ENCODE peak calls at places on chromosomes 1 and 21, in six cellular contexts. O, N, I, B, S and X are unnamed samples.

GRCh38 chr1:248686815-248687214 is 15.8 kb downstream of the OR14I1 start:
- DNase-seq in O (no peak), N (no peak), I (no peak), B (no peak), S (no peak), X (no peak)

GRCh38 chr1:236746785-236747184 is 48.3 kb upstream of the MTR start:
- DNase-seq in O (no peak), N (no peak), I (no peak), B (no peak), S (no peak), X (no peak)

GRCh38 chr21:44914176-44914874 is 6.4 kb downstream of the ITGB2 start:
- DNase-seq in O (no peak), N (no peak), I (no peak), B (no peak), S (peak), X (no peak)

GRCh38 chr1:1344672-1345361 is 4.4 kb downstream of the DVL1 start:
- DNase-seq in O (no peak), N (peak), I (peak), B (no peak), S (no peak), X (peak)

GRCh38 chr1:213066363-213066762 is 15.3 kb downstream of the RPS6KC1 start:
- DNase-seq in O (no peak), N (no peak), I (no peak), B (no peak), S (no peak), X (no peak)

GRCh38 chr1:213914351-213914750 is 73.4 kb upstream of the PROX1 start:
- DNase-seq in O (no peak), N (no peak), I (no peak), B (no peak), S (no peak), X (no peak)

GRCh38 chr1:210908257-210908656 is 225.7 kb downstream of the KCNH1 start:
- DNase-seq in O (no peak), N (peak), I (no peak), B (no peak), S (no peak), X (no peak)

GRCh38 chr1:205519541-205520131 is 15.2 kb downstream of the CDK18 start:
- DNase-seq in O (no peak), N (no peak), I (no peak), B (no peak), S (no peak), X (no peak)

GRCh38 chr1:59332983-59333382 is 36.1 kb downstream of the FGGY start:
- DNase-seq in O (no peak), N (no peak), I (peak), B (peak), S (no peak), X (peak)

GRCh38 chr1:89737985-89738510 is 82.8 kb upstream of the LRRC8D start:
- DNase-seq in O (no peak), N (no peak), I (no peak), B (no peak), S (no peak), X (no peak)

GRCh38 chr21:36584980-36585940 is 105.3 kb upstream of the CLDN14 start:
- DNase-seq in O (no peak), N (no peak), I (no peak), B (no peak), S (peak), X (no peak)

GRCh38 chr21:16407403-16408279 is 677.9 kb downstream of the USP25 start:
- DNase-seq in O (no peak), N (no peak), I (no peak), B (no peak), S (no peak), X (no peak)

GRCh38 chr1:202101182-202101581 is 21.5 kb upstream of the GPR37L1 start:
- DNase-seq in O (no peak), N (peak), I (no peak), B (no peak), S (no peak), X (no peak)

GRCh38 chr1:11384170-11384554 is 94.8 kb upstream of the DISP3 start:
- DNase-seq in O (no peak), N (no peak), I (peak), B (no peak), S (no peak), X (peak)

GRCh38 chr1:173190101-173190895 is 16.8 kb downstream of the TNFSF4 start:
- DNase-seq in O (peak), N (peak), I (peak), B (peak), S (no peak), X (peak)

GRCh38 chr1:167210966-167211674 is 9.6 kb upstream of the POU2F1 start:
- DNase-seq in O (no peak), N (no peak), I (peak), B (no peak), S (no peak), X (peak)

GRCh38 chr1:21764615-21765423 is 18.1 kb downstream of the USP48 start:
- DNase-seq in O (no peak), N (peak), I (peak), B (peak), S (no peak), X (peak)

GRCh38 chr1:222009105-222009730 is 267.3 kb upstream of the DUSP10 start:
- DNase-seq in O (no peak), N (no peak), I (no peak), B (peak), S (peak), X (no peak)

GRCh38 chr1:27192039-27192529 is 37.2 kb upstream of the SLC9A1 start:
- DNase-seq in O (no peak), N (no peak), I (peak), B (no peak), S (no peak), X (peak)

GRCh38 chr1:20405893-20406604 is 80.0 kb downstream of the CAMK2N1 start:
- DNase-seq in O (peak), N (no peak), I (no peak), B (peak), S (no peak), X (no peak)

GRCh38 chr1:89546082-89546889 is 21.7 kb downstream of the LRRC8B start:
- DNase-seq in O (no peak), N (no peak), I (peak), B (peak), S (no peak), X (no peak)

GRCh38 chr1:183653468-183653794 is 315 bp upstream of the APOBEC4 start:
- DNase-seq in O (no peak), N (no peak), I (no peak), B (no peak), S (no peak), X (no peak)

GRCh38 chr1:199295102-199295501 is 656.3 kb downstream of the PTPRC start:
- DNase-seq in O (no peak), N (no peak), I (no peak), B (no peak), S (no peak), X (no peak)

GRCh38 chr1:113073457-113073950 is 506 bp downstream of the LRIG2 start:
- DNase-seq in O (no peak), N (no peak), I (no peak), B (peak), S (no peak), X (no peak)

GRCh38 chr1:179127163-179127895 is 45.5 kb downstream of the TOR3A start:
- DNase-seq in O (no peak), N (no peak), I (no peak), B (peak), S (no peak), X (no peak)

GRCh38 chr1:10380594-10381275 is 18.1 kb upstream of the PGD start:
- DNase-seq in O (no peak), N (no peak), I (peak), B (peak), S (no peak), X (peak)

GRCh38 chr21:32886339-32886738 is 114.8 kb upstream of the PAXBP1 start:
- DNase-seq in O (no peak), N (no peak), I (no peak), B (no peak), S (peak), X (no peak)

GRCh38 chr1:83999316-83999819 is 436 bp upstream of the TTLL7 start:
- DNase-seq in O (peak), N (peak), I (no peak), B (peak), S (peak), X (no peak)

GRCh38 chr1:100528861-100529260 is 9.1 kb upstream of the GPR88 start:
- DNase-seq in O (no peak), N (no peak), I (no peak), B (peak), S (no peak), X (no peak)

GRCh38 chr1:38578444-38578951 is 281.1 kb downstream of the RRAGC start:
- DNase-seq in O (peak), N (no peak), I (no peak), B (no peak), S (no peak), X (no peak)

GRCh38 chr1:22239378-22239777 is 96.5 kb upstream of the WNT4 start:
- DNase-seq in O (no peak), N (no peak), I (no peak), B (no peak), S (no peak), X (no peak)

GRCh38 chr1:245810789-245811337 is 656.1 kb downstream of the KIF26B start:
- DNase-seq in O (no peak), N (no peak), I (no peak), B (no peak), S (no peak), X (no peak)

GRCh38 chr1:185170291-185170848 is 13.4 kb downstream of the SWT1 start:
- DNase-seq in O (no peak), N (no peak), I (peak), B (peak), S (peak), X (no peak)

GRCh38 chr21:35275776-35276175 is 226.7 kb upstream of the RUNX1 start:
- DNase-seq in O (no peak), N (no peak), I (peak), B (peak), S (no peak), X (peak)

GRCh38 chr1:234260578-234260977 is 112.7 kb upstream of the COA6 start:
- DNase-seq in O (no peak), N (no peak), I (peak), B (no peak), S (no peak), X (peak)

GRCh38 chr1:230067441-230067870 is 418 bp downstream of the GALNT2 start:
- DNase-seq in O (no peak), N (no peak), I (peak), B (peak), S (no peak), X (no peak)

GRCh38 chr1:3501856-3502665 is 47.6 kb downstream of the ARHGEF16 start:
- DNase-seq in O (peak), N (peak), I (peak), B (peak), S (no peak), X (no peak)

GRCh38 chr1:233112184-233113008 is 162.0 kb downstream of the NTPCR start:
- DNase-seq in O (no peak), N (no peak), I (no peak), B (peak), S (no peak), X (no peak)

GRCh38 chr1:147723691-147724323 is 36.6 kb downstream of the GJA5 start:
- DNase-seq in O (no peak), N (no peak), I (peak), B (peak), S (peak), X (no peak)

DNA sequence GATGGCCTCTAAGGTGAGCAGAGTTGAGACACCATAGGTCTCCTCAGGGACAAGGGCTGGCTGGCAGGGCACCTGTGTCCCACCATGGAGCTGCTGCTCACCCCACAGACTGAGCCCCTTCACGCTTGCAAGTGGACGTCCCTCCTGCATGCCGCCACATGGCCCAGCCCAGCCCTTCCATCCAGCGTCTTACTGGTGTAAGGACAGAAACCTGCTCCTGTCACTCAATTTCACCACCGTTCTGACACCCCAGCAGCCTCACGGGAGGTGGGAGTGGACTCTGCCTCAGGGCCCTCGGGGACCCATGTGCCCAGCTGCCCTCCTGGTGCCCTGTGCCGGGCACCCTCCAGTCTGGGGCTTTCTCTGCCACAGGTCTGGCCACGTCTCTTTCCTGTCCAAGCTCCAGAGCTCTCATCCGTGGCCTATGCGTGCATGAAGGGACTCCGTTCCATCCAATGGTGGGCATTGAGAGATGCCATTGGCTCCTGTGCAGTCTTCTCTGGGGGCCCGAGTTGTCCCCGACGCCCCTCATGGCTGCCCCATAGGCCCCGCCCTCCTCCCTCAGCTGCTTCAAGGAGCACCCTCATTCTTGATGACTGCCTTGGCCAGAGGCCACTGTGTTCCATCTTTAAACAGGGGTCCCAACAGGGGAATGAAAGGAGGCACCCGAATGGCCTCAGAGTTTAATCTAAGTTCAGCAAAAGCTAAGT is 42.6 kb upstream of the COL6A1 start:
- DNase-seq in O (no peak), N (no peak), I (no peak), B (no peak), S (no peak), X (no peak)
- H3K27ac ChIP-seq in O (no peak), N (no peak), I (no peak), B (no peak), S (no peak), X (no peak)

GRCh38 chr1:6538958-6539357 is 15.4 kb downstream of the NOL9 start:
- DNase-seq in O (no peak), N (no peak), I (no peak), B (no peak), S (no peak), X (no peak)
- H3K27ac ChIP-seq in O (no peak), N (no peak), I (no peak), B (no peak), S (no peak), X (no peak)

GRCh38 chr1:19390901-19391595 is 78.9 kb downstream of the SLC66A1 start:
- DNase-seq in O (no peak), N (no peak), I (peak), B (peak), S (peak), X (no peak)
- H3K27ac ChIP-seq in O (peak), N (no peak), I (peak), B (no peak), S (peak), X (no peak)

DNA sequence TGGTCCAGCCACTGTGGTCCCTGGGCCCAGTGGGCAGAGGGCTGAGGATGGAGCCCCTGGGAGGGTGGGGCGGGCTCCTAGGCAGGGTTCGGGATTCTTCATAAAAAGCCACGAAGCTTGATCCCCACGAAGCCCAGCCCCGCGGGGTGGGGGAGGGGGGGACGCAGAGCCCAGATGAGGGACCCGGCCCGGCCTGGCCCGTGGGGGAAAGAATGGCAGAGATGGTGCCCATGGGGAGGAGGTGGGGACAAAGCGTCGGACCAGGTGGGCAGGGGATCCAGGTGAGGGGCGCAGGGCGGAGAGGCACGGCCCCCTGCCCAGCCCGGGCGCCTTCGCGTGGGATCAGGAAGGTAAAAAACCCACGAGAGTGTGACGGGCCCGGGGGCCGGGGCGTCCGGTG is 6.0 kb upstream of the SMIM12 start:
- DNase-seq in O (no peak), N (peak), I (no peak), B (no peak), S (no peak), X (no peak)
- H3K27ac ChIP-seq in O (peak), N (peak), I (no peak), B (no peak), S (peak), X (no peak)

GRCh38 chr1:44327679-44328491 is 27.2 kb downstream of the ERI3 start:
- DNase-seq in O (peak), N (peak), I (peak), B (peak), S (no peak), X (peak)
- H3K27ac ChIP-seq in O (peak), N (no peak), I (peak), B (peak), S (no peak), X (peak)